ENCODE peak calls at places on chromosome 3, in eight cellular contexts. A is suprapubic skin, V is heart left ventricle, Y is left ventricle myocardium inferior, W is left lung, M is upper lobe of right lung, L is neural progenitor cell, H is kidney. P is an unnamed sample. For H3K9me3, the result is how much of the 10 kb centered on the place peaks cover.

GRCh38 chr3:118991775-118992174 is 42.9 kb downstream of the IGSF11 start:
- DNase-seq in A (no peak), V (no peak), Y (no peak), W (no peak), M (no peak), L (peak), H (no peak), P (no peak)

GRCh38 chr3:127254730-127255129 is 33.1 kb downstream of the PRR20G start:
- DNase-seq in A (no peak), V (no peak), Y (no peak), W (no peak), M (no peak), L (no peak), H (no peak), P (no peak)

GRCh38 chr3:126135056-126135397 is 45.4 kb downstream of the ALDH1L1 start:
- DNase-seq in A (no peak), V (no peak), Y (no peak), W (peak), M (no peak), L (no peak), H (peak), P (no peak)

GRCh38 chr3:17466028-17466427 is 276.4 kb downstream of the TBC1D5 start:
- DNase-seq in A (no peak), V (no peak), Y (no peak), W (no peak), M (no peak), L (no peak), H (no peak), P (no peak)

GRCh38 chr3:129343643-129344360 is 65.1 kb downstream of the HMCES start:
- DNase-seq in A (peak), V (no peak), Y (no peak), W (no peak), M (peak), L (peak), H (peak), P (peak)

GRCh38 chr3:25460751-25461150 is 32.7 kb downstream of the RARB start:
- DNase-seq in A (no peak), V (no peak), Y (no peak), W (no peak), M (no peak), L (no peak), H (no peak), P (no peak)

GRCh38 chr3:39166932-39167532 is 13.6 kb upstream of the CSRNP1 start:
- DNase-seq in A (peak), V (peak), Y (no peak), W (no peak), M (no peak), L (no peak), H (no peak), P (no peak)

GRCh38 chr3:31817411-31817966 is 163.6 kb downstream of the OSBPL10 start:
- DNase-seq in A (no peak), V (no peak), Y (no peak), W (no peak), M (no peak), L (no peak), H (no peak), P (no peak)

GRCh38 chr3:71416868-71417267 is 166.7 kb downstream of the FOXP1 start:
- DNase-seq in A (no peak), V (no peak), Y (no peak), W (no peak), M (no peak), L (peak), H (no peak), P (peak)

GRCh38 chr3:143951351-143951971 is 20.2 kb upstream of the DIPK2A start:
- DNase-seq in A (no peak), V (peak), Y (no peak), W (no peak), M (no peak), L (peak), H (no peak), P (no peak)

GRCh38 chr3:133197619-133198018 is 159.4 kb downstream of the TMEM108 start:
- DNase-seq in A (no peak), V (no peak), Y (no peak), W (no peak), M (no peak), L (no peak), H (no peak), P (no peak)

GRCh38 chr3:71579934-71580318 is 3.6 kb downstream of the FOXP1 start:
- DNase-seq in A (no peak), V (no peak), Y (no peak), W (no peak), M (no peak), L (peak), H (no peak), P (no peak)

GRCh38 chr3:63654246-63654645 is 1.8 kb downstream of the SNTN start:
- DNase-seq in A (no peak), V (no peak), Y (no peak), W (no peak), M (no peak), L (no peak), H (no peak), P (no peak)

DNA sequence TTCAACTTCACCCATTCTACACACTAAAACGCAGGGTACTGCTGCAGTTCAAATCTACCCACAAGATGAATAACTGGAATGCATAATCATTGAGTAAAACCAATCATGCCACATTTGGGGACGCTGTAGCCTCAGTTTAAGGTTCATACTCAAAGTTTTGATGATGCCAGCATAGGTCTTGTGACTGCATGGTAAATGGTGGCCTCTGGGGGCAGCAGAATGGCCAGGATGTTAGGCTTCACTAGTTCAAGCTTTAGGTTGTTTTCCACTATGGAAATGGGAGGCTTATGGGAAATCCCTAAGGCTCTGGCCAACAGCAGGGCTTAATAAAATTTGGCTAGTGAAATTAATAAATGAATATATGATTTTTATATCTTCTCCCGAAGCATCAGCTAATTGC is 104.3 kb upstream of the TSC22D2 start:
- DNase-seq in A (no peak), V (no peak), Y (no peak), W (no peak), M (no peak), L (peak), H (no peak), P (no peak)
- TF ChIP-seq CTCF in A (no peak), V (no peak), Y (peak), W (no peak), M (peak), L (peak), H (peak), P (peak)

DNA sequence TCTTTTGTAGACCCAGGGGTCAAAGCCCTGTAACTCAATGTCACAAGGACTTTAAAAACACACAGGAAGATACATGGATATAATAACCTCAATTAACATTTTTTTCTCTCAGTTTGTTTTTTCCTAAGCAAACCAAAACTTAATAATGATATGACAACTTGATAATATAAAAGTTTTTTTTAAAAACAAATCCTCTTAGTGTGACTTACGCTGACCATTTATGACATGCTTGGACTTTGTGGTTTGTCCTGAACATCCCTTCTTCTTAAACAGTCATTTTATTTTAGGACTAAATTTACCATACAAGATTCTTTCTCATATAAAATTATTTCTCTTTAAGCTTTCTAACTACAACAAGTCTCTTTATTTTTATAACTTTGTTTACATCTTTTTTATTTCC is 25.4 kb upstream of the FAM3D start:
- DNase-seq in A (no peak), V (no peak), Y (no peak), W (no peak), M (no peak), L (peak), H (no peak), P (no peak)
- H3K9me3 ChIP-seq in A (under half), V (under half), Y (under half), W (under half), M (under half), L (under half), H (under half), P (under half)

DNA sequence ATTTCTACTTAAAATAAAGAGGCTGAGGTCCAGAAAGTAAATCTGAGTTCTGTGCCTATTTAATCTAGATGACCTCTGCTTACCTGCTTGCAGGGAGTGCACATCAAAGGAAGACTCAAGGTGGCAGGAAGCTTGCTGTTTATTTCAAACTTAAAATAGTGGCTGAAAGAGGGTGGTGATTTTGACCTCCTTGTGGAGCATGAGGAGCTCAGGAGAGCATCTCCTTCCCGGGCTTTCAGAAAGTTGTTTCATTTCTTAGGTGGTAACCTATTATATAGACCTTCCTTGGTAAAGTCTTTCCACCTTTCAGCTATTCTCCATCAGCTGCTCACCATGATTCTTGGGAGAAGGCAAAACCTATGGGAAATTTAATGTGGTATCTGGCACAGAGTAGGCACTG is 494 bp downstream of the GCSAM start:
- DNase-seq in A (no peak), V (no peak), Y (no peak), W (no peak), M (no peak), L (no peak), H (no peak), P (no peak)
- H3K4me3 ChIP-seq in A (peak), V (no peak), Y (no peak), W (no peak), M (no peak), L (no peak), H (no peak), P (peak)

GRCh38 chr3:52683611-52684010 is 2.1 kb downstream of the PBRM1 start:
- DNase-seq in A (no peak), V (no peak), Y (no peak), W (peak), M (peak), L (no peak), H (peak), P (no peak)

GRCh38 chr3:52679811-52680210 is 5.9 kb downstream of the PBRM1 start:
- DNase-seq in A (no peak), V (no peak), Y (no peak), W (no peak), M (no peak), L (no peak), H (no peak), P (no peak)

GRCh38 chr3:52681610-52682009 is 4.1 kb downstream of the PBRM1 start:
- DNase-seq in A (no peak), V (no peak), Y (no peak), W (no peak), M (no peak), L (no peak), H (no peak), P (no peak)

GRCh38 chr3:52684184-52684583 is 1.5 kb downstream of the PBRM1 start:
- DNase-seq in A (no peak), V (no peak), Y (no peak), W (no peak), M (no peak), L (no peak), H (no peak), P (no peak)

GRCh38 chr3:52682016-52682415 is 3.7 kb downstream of the PBRM1 start:
- DNase-seq in A (no peak), V (no peak), Y (no peak), W (peak), M (no peak), L (peak), H (no peak), P (no peak)
- TF ChIP-seq CTCF in A (no peak), V (no peak), Y (no peak), W (no peak), M (no peak), L (no peak), H (peak), P (no peak)

GRCh38 chr3:23277688-23278087 is 74.6 kb downstream of the UBE2E2 start:
- DNase-seq in A (no peak), V (no peak), Y (no peak), W (no peak), M (no peak), L (no peak), H (no peak), P (no peak)
- H3K9me3 ChIP-seq in A (under half), V (under half), Y (under half), W (under half), M (under half), L (under half), H (under half), P (under half)

GRCh38 chr3:172052405-172052804 is 13.0 kb downstream of the FNDC3B start:
- DNase-seq in A (no peak), V (no peak), Y (no peak), W (no peak), M (no peak), L (no peak), H (no peak), P (no peak)
- H3K4me3 ChIP-seq in A (no peak), V (no peak), Y (no peak), W (no peak), M (no peak), L (no peak), H (no peak), P (no peak)

DNA sequence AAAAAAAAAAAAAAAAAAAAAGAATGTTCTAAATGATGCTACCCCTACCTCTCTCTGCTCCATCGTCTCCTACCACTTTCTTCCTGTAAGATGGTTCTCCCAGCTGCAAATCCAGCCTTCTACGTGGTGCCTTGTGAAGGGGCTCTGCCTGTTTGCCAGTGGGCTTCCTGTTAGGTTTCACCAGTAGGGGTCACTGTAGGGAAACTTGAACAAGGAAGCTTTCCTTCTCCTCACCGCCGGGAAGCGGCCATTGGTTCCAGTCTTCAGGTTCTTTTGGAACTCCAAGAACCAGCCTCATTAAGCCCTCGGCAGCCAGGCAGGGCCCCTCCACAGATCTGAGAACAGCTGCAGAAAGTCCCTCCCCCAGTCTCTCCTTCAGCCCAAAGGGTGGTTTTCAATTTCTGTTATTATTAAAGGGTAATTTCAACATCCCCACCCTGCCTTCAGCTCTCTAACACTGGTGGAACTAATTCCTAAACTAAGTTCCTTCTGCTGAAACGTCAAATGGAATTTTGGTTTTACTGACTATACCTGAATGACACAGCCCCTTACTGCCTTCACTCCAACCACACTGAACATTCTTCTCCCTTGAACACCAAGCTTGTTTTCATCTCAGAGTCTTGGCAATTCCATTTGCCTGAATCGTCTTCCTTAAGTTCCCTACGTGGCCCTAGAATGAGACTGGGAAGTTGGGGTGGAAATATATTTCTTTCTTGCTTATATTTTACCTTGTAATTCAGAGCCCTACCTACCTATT is 13.5 kb downstream of the MCCC1 start:
- DNase-seq in A (no peak), V (no peak), Y (no peak), W (no peak), M (peak), L (peak), H (no peak), P (no peak)
- TF ChIP-seq CTCF in A (no peak), V (no peak), Y (peak), W (peak), M (peak), L (peak), H (peak), P (no peak)

GRCh38 chr3:13706886-13707285 is 158.0 kb downstream of the FBLN2 start:
- DNase-seq in A (peak), V (peak), Y (no peak), W (no peak), M (peak), L (no peak), H (peak), P (peak)
- H3K9me3 ChIP-seq in A (under half), V (under half), Y (under half), W (under half), M (under half), L (under half), H (under half), P (under half)